ENCODE peak calls at places on chromosomes 13 and 19, in five cellular contexts. F is HepG2, T is sigmoid colon, E is ovary, B is A549. J is an unnamed sample.
A peak's percentile ranks its signal among the peaks of the same experiment; 100 is the strongest.

GRCh38 chr13:53138369-53139036 is 109.9 kb downstream of the OLFM4 start:
- DNase-seq in B (no peak), E (no peak), F (no peak), T (peak; percentile 79), J (no peak)

GRCh38 chr13:104206450-104207044 is 1140.3 kb upstream of the SLC10A2 start:
- DNase-seq in T (no peak), B (no peak), F (no peak), E (no peak), J (no peak)

GRCh38 chr13:23618341-23618740 is 48.1 kb downstream of the TNFRSF19 start:
- DNase-seq in B (peak; percentile 21), T (no peak), E (no peak), F (no peak), J (no peak)

GRCh38 chr13:87698268-87698667 is 27.1 kb downstream of the SLITRK5 start:
- DNase-seq in E (no peak), F (no peak), T (no peak), B (no peak), J (no peak)

GRCh38 chr19:55418185-55418584 is 10.6 kb upstream of the UBE2S start:
- DNase-seq in E (no peak), B (peak; percentile 91), F (peak; percentile 70), T (no peak), J (peak; percentile 64)

GRCh38 chr13:20901668-20902437 is 693 bp downstream of the XPO4 start:
- DNase-seq in B (peak; percentile 24), F (peak; percentile 54), E (peak; percentile 50), T (no peak), J (peak; percentile 57)

GRCh38 chr19:1823539-1824251 is 11.6 kb upstream of the ATP8B3 start:
- DNase-seq in T (no peak), B (no peak), E (no peak), F (no peak), J (no peak)

GRCh38 chr13:97226788-97227627 is 4.9 kb downstream of the MBNL2 start:
- DNase-seq in B (no peak), T (peak; percentile 83), E (no peak), F (no peak), J (peak; percentile 64)

GRCh38 chr19:8445488-8446001 is 770 bp downstream of the HNRNPM start:
- DNase-seq in B (no peak), F (no peak), T (peak; percentile 76), E (peak; percentile 76), J (peak; percentile 61)

GRCh38 chr19:56120002-56120370 is 1.1 kb downstream of the ZNF787 start:
- DNase-seq in B (no peak), F (no peak), E (no peak), T (no peak), J (no peak)

GRCh38 chr19:8552810-8553209 is 24.4 kb downstream of the MYO1F start:
- DNase-seq in F (peak; percentile 58), T (no peak), E (no peak), B (peak; percentile 36), J (no peak)

GRCh38 chr19:7874080-7874856 is at the start of gene PRR36:
- DNase-seq in F (peak; percentile 58), E (no peak), B (no peak), T (no peak), J (no peak)

GRCh38 chr13:39876258-39876657 is 220.8 kb downstream of the COG6 start:
- DNase-seq in T (no peak), F (no peak), E (no peak), B (peak; percentile 2), J (no peak)

GRCh38 chr13:91123456-91124127 is 223.9 kb upstream of the MIR17HG start:
- DNase-seq in F (no peak), E (no peak), B (no peak), T (no peak), J (no peak)

GRCh38 chr19:47100290-47100689 is 13.3 kb downstream of the ZC3H4 start:
- DNase-seq in E (no peak), T (no peak), F (no peak), B (no peak), J (no peak)

GRCh38 chr13:25977216-25977615 is 74.6 kb downstream of the SHISA2 start:
- DNase-seq in F (no peak), B (no peak), T (no peak), E (no peak), J (no peak)

GRCh38 chr13:23987331-23987730 is 90.0 kb upstream of the C1QTNF9B start:
- DNase-seq in F (no peak), B (no peak), T (no peak), E (no peak), J (no peak)

GRCh38 chr19:46824887-46825730 is 25.5 kb downstream of the AP2S1 start:
- DNase-seq in F (no peak), E (no peak), B (no peak), T (no peak), J (peak; percentile 22)

GRCh38 chr13:111900390-111901180 is 166.4 kb upstream of the SOX1 start:
- DNase-seq in B (no peak), T (peak; percentile 48), F (no peak), E (no peak), J (no peak)

GRCh38 chr19:14369399-14370168 is 11.7 kb upstream of the ADGRE5 start:
- DNase-seq in F (no peak), T (no peak), E (no peak), B (no peak), J (peak; percentile 50)

GRCh38 chr13:30338331-30338851 is 31.0 kb upstream of the KATNAL1 start:
- DNase-seq in F (no peak), E (no peak), T (no peak), B (no peak), J (no peak)

GRCh38 chr13:113447596-113447995 is 5.7 kb downstream of the ADPRHL1 start:
- DNase-seq in T (peak; percentile 24), E (peak; percentile 24), F (no peak), B (no peak), J (no peak)

GRCh38 chr13:105991622-105992254 is 543.7 kb downstream of the EFNB2 start:
- DNase-seq in F (no peak), E (no peak), T (no peak), B (no peak), J (no peak)

DNA sequence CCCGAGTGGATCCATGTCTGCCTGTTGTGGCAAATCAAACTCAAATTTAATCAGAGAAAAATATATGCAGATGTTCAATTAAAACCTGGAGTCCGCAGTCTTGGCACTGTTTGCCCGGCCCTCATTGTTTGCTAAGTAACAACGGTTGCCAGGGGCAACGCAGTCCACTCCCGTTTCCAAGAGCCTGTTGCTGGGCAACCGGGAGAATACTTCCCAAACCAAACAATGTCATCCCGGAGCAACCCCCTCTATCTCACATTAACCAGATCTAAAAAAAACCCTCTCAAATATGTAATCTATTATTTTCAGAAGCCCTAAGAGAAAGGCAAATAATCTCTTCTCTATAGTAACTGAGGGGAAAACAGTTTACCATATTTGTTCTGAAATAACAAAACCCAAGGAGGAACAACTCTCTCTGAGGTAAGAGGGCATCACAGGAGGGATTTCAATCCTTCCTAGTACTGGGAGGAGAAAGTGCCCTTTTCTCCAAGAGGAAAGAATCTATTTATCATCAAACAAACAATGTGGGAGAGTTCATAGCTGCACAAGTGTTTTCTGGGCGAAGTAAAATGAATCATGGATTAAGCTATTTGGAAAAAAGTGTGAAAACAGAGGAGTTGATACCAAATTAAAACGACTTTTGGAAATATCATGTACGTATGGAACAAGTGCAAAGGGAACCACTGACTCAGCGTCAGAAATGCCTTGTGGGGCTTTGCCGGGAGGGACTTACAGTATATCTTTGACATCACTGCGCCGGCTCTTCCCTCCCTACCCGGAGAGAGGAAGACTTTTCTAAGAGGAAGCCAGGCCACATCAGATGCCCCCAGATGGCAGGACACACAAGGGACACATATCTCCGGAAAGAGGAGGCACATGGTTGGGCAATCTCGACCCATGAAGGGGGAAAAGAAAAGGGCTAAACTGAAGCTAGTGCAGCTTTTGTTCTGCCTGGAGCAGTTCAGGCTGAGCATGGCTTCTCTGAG is 43.3 kb downstream of the RFX2 start:
- DNase-seq in T (peak; percentile 97), E (peak; percentile 92), F (peak; percentile 97), B (peak; percentile 86), J (peak; percentile 91)
- TF ChIP-seq EP300 in T (peak; percentile 21), E (no peak), F (peak; percentile 95), B (no peak), J (peak; percentile 75)

DNA sequence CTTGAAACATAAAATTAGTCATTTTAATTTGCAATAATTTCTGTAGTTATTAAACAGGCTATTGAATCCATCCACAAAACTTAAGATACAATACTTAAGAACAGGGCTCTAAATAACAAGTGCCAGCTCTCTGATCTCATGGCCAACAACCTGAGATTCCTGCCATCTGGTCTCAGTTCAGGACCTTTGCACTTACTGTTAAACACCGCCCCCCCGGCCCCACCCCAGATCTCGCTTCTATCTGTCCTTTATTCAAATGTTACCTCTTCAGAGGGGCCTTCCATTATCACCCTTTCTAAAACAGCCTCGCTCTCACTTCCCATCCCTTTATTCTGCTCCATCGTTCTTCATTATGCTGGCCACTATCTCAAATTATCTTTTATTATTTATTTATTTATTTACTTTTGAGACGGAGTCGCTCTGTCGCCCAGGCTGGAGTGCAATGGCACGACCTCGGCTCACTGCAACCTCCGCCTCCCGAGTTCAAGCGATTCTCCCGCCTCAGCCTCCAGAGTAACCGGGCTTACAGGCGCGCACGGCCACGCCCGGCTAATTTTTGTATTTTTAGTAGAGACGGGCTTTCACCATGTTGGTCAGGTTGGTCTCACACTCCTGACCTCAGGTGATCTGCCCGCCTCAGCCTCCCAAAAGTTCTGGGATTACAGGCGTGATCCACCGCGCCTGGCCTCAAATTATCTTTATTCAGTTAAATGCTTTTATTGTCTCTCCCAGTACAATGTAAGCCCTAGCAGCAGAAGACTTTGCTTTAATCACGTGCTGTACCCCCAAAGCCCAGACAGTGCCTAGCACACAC is 838 bp upstream of the SNRNP70 start:
- DNase-seq in B (no peak), E (peak; percentile 46), F (no peak), T (no peak), J (no peak)
- TF ChIP-seq EP300 in B (no peak), E (no peak), F (no peak), T (no peak), J (no peak)

DNA sequence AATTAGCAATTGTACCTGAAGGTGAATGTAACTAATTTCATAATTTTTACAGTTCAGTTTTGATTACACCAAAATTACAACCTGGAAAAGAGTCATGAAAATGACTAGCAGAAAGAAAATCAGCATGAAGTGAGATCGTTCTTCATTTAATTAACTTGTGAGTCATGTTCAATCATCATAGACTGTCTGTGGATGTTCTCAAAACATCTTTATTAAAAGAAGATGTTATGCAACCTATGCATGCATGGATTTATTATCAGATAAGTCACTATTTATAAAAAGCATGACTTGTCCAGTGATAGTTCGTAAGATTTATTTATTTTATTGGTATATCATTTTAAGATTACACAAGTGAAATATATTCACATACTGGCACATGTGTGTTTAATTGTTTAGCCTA is 245.9 kb downstream of the ITGBL1 start:
- DNase-seq in T (no peak), E (no peak), F (no peak), B (no peak), J (no peak)
- TF ChIP-seq EP300 in T (no peak), E (no peak), F (no peak), B (no peak), J (no peak)

DNA sequence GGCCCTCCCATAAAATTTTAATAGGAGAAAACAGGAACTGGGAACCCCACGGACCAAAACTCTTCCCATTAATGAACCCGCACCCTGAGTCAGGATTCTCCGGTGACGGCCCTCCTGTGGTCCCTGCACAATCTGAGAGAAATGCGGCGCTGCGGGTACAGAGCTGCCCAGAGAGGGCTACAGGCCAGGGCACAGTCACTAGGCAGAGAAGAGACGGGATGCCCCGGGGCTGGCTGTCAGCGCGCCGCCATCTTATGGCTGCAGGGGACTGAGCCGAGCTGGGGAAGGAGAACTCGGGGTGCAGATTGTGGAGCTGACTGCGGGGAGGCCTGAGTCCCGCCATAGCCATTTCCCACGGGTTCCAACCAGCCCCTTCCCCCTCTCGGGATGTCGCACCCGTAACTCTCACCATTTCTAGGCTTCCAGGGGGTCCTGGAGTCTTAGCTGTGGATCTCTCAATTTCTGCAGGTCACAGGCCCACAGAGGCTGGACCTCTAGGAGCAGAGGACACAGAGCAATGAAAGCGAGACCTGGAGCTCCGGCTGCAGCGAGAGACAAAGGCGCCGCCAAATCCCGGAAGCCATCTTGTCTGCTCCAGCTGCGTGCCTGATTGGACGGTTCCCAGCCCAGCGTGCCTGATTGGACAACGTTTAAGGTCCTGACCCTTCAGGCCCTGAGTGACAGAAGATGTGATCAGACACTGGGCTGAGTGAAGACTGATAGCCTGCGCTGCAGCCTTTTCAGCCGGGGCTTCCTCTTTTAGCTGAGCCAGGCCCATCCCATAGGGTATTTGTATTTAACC is at the start of gene ZNF675:
- DNase-seq in T (peak; percentile 96), E (peak; percentile 89), B (peak; percentile 80), F (peak; percentile 92), J (peak; percentile 93)
- TF ChIP-seq EP300 in T (no peak), E (no peak), B (no peak), F (no peak), J (no peak)